ENCODE peak calls at places on chromosomes 16 and 17, in six cellular contexts. Z is astrocyte of the cerebellum; G is stimulated activated CD4-positive, alpha-beta T cell treated with anti-CD3 and anti-CD28 coated beads, Interleukin-12 subunit alpha, Interleukin-12 subunit beta, amount 100 ng/mL, for 48 hours; S is left ventricle myocardium inferior; L is Calu3; K is activated T-cell treated with anti-CD3 and anti-CD28 coated beads, Interleukin-2, amount 50 U/mL, for 48 hours. Q is an unnamed sample.

GRCh38 chr16:58032710-58033293 is 7.2 kb downstream of the MMP15 start:
- DNase-seq in Z (no peak), S (peak), G (no peak), K (no peak), L (peak), Q (no peak)

GRCh38 chr16:66935319-66936011 is at the start of gene CES2:
- DNase-seq in Z (no peak), G (no peak), L (peak), S (peak), K (no peak), Q (no peak)

GRCh38 chr16:8716052-8716451 is 41.6 kb downstream of the ABAT start:
- DNase-seq in Z (no peak), G (no peak), K (no peak), L (no peak), S (no peak), Q (no peak)

GRCh38 chr17:60599220-60599619 is 773 bp upstream of the PPM1D start:
- DNase-seq in Z (no peak), L (no peak), S (no peak), K (no peak), G (no peak), Q (peak)

GRCh38 chr17:28878981-28879380 is 18.6 kb downstream of the FLOT2 start:
- DNase-seq in S (no peak), K (no peak), L (peak), G (no peak), Z (peak), Q (no peak)

GRCh38 chr17:38910325-38910724 is 15.1 kb upstream of the LASP1NB start:
- DNase-seq in S (no peak), G (no peak), Z (no peak), K (no peak), L (no peak), Q (peak)

GRCh38 chr17:18896146-18896545 is 38.2 kb downstream of the PRPSAP2 start:
- DNase-seq in S (no peak), G (no peak), Z (no peak), L (no peak), K (no peak), Q (no peak)

GRCh38 chr16:48244080-48244862 is at the start of gene LONP2:
- DNase-seq in K (peak), L (peak), Z (peak), S (peak), G (peak), Q (peak)

GRCh38 chr16:11556945-11557720 is 29.6 kb downstream of the LITAF start:
- DNase-seq in G (no peak), K (no peak), S (no peak), L (no peak), Z (no peak), Q (no peak)

GRCh38 chr16:68760671-68761275 is 23.7 kb downstream of the CDH1 start:
- DNase-seq in Z (no peak), S (no peak), G (peak), K (peak), L (peak), Q (no peak)

GRCh38 chr17:47235923-47236322 is 17.7 kb upstream of the ITGB3 start:
- DNase-seq in L (no peak), G (no peak), K (no peak), Z (no peak), S (no peak), Q (no peak)

GRCh38 chr17:676965-677364 is 37.7 kb downstream of the VPS53 start:
- DNase-seq in Z (no peak), L (no peak), G (no peak), S (no peak), K (no peak), Q (no peak)

GRCh38 chr17:8794636-8795035 is 4.5 kb downstream of the MFSD6L start:
- DNase-seq in S (no peak), G (no peak), L (no peak), Z (no peak), K (no peak), Q (no peak)

GRCh38 chr16:3465911-3466584 is 22.6 kb downstream of the NAA60 start:
- DNase-seq in G (no peak), Z (no peak), S (no peak), K (no peak), L (no peak), Q (no peak)

GRCh38 chr16:50305441-50306061 is 39.2 kb downstream of the ADCY7 start:
- DNase-seq in Z (no peak), K (no peak), L (no peak), G (no peak), S (no peak), Q (peak)

GRCh38 chr17:10612957-10613744 is 44.0 kb downstream of the MYH3 start:
- DNase-seq in Z (no peak), K (no peak), S (no peak), G (no peak), L (no peak), Q (no peak)

GRCh38 chr16:28105954-28106353 is 42.4 kb upstream of the GSG1L start:
- DNase-seq in S (no peak), L (no peak), K (no peak), Z (no peak), G (no peak), Q (no peak)

GRCh38 chr17:17235212-17236174 is 1.5 kb downstream of the FLCN start:
- DNase-seq in G (no peak), S (no peak), L (no peak), Z (peak), K (no peak), Q (no peak)

GRCh38 chr17:60106377-60107059 is 27.8 kb upstream of the HEATR6 start:
- DNase-seq in K (no peak), S (no peak), Z (peak), G (no peak), L (no peak), Q (no peak)

GRCh38 chr17:29357821-29358232 is 32.3 kb upstream of the TAOK1 start:
- DNase-seq in G (no peak), K (no peak), S (no peak), Z (no peak), L (no peak), Q (no peak)

GRCh38 chr17:81422776-81423697 is 27.8 kb downstream of the BAHCC1 start:
- DNase-seq in S (peak), L (peak), G (no peak), K (no peak), Z (peak), Q (peak)

GRCh38 chr17:1515640-1516402 is 591 bp downstream of the INPP5K start:
- DNase-seq in G (peak), Z (peak), L (peak), S (no peak), K (peak), Q (peak)

GRCh38 chr17:48095611-48096010 is 5.7 kb downstream of the CBX1 start:
- DNase-seq in S (no peak), K (no peak), Z (no peak), L (no peak), G (no peak), Q (no peak)

GRCh38 chr17:68368387-68368786 is 77.1 kb downstream of the ARSG start:
- DNase-seq in L (no peak), S (no peak), G (no peak), K (no peak), Z (no peak), Q (no peak)

GRCh38 chr16:14378131-14378551 is 251.9 kb downstream of the PARN start:
- DNase-seq in S (no peak), G (no peak), K (no peak), L (peak), Z (no peak), Q (no peak)

GRCh38 chr17:82249896-82250581 is 21.2 kb downstream of the SLC16A3 start:
- DNase-seq in Z (no peak), K (no peak), G (no peak), S (no peak), L (no peak), Q (no peak)

GRCh38 chr17:56172517-56172982 is 19.3 kb downstream of the ANKFN1 start:
- DNase-seq in K (no peak), S (peak), G (no peak), Z (no peak), L (no peak), Q (peak)

GRCh38 chr17:39738568-39738901 is 797 bp downstream of the GRB7 start:
- DNase-seq in G (peak), K (peak), L (peak), Z (no peak), S (no peak), Q (peak)

GRCh38 chr16:51057969-51058337 is 93.1 kb downstream of the SALL1 start:
- DNase-seq in S (no peak), K (no peak), G (no peak), L (no peak), Z (no peak), Q (no peak)

GRCh38 chr16:50299508-50300105 is 33.3 kb downstream of the ADCY7 start:
- DNase-seq in G (no peak), L (no peak), Z (no peak), K (no peak), S (no peak), Q (no peak)

Q was measured in ecto neural progenitor cell.